ENCODE peak calls at places on chromosomes 16 and 17, in five cellular contexts. V is heart right ventricle; M is tibial artery; S is fibroblast of pulmonary artery; P is activated CD4-positive, alpha-beta T cell treated with anti-CD3 and anti-CD28 coated beads for 24 hours. O is an unnamed sample.
A peak's percentile ranks its signal among the peaks of the same experiment; 100 is the strongest.

GRCh38 chr16:81409016-81409556 is 35.5 kb upstream of the CMIP start:
- DNase-seq in V (no peak), M (no peak), S (no peak), P (no peak), O (no peak)

GRCh38 chr16:50292566-50292948 is 26.2 kb downstream of the ADCY7 start:
- DNase-seq in V (no peak), M (no peak), S (no peak), P (no peak), O (no peak)

GRCh38 chr17:64728041-64728695 is 66.1 kb upstream of the SMURF2 start:
- DNase-seq in V (no peak), M (peak; percentile 34), S (peak; percentile 27), P (no peak), O (no peak)

GRCh38 chr16:78648517-78648916 is 549.1 kb downstream of the WWOX start:
- DNase-seq in V (no peak), M (no peak), S (peak; percentile 3), P (no peak), O (peak; percentile 7)

GRCh38 chr16:73015612-73016487 is 32.1 kb downstream of the ZFHX3 start:
- DNase-seq in V (no peak), M (peak; percentile 56), S (no peak), P (no peak), O (no peak)

GRCh38 chr16:28513484-28514181 is 7.0 kb upstream of the IL27 start:
- DNase-seq in V (no peak), M (no peak), S (no peak), P (no peak), O (no peak)

GRCh38 chr17:48184721-48185120 is 77.2 kb downstream of the SNX11 start:
- DNase-seq in V (no peak), M (no peak), S (no peak), P (no peak), O (no peak)

GRCh38 chr16:85992779-85993178 is 93.8 kb downstream of the IRF8 start:
- DNase-seq in V (no peak), M (no peak), S (no peak), P (no peak), O (no peak)

GRCh38 chr17:77186141-77186604 is 45.4 kb downstream of the SEC14L1 start:
- DNase-seq in V (peak; percentile 27), M (no peak), S (no peak), P (no peak), O (no peak)

GRCh38 chr16:87054154-87054553 is 263.0 kb downstream of the C16orf95 start:
- DNase-seq in V (no peak), M (no peak), S (no peak), P (no peak), O (no peak)

GRCh38 chr17:7651959-7652658 is 1.4 kb downstream of the ATP1B2 start:
- DNase-seq in V (no peak), M (no peak), S (no peak), P (no peak), O (no peak)

GRCh38 chr17:50632637-50633036 is 2.0 kb upstream of the ABCC3 start:
- DNase-seq in V (no peak), M (no peak), S (no peak), P (no peak), O (no peak)

GRCh38 chr16:4323845-4324478 is 8.1 kb downstream of the GLIS2 start:
- DNase-seq in V (peak; percentile 70), M (peak; percentile 88), S (peak; percentile 65), P (no peak), O (peak; percentile 59)

GRCh38 chr17:83109793-83110645 is 30.6 kb downstream of the METRNL start:
- DNase-seq in V (peak; percentile 82), M (peak; percentile 98), S (peak; percentile 98), P (no peak), O (peak; percentile 95)

GRCh38 chr16:456891-457483 is 31.5 kb downstream of the RAB11FIP3 start:
- DNase-seq in V (no peak), M (no peak), S (peak; percentile 64), P (no peak), O (peak; percentile 37)

GRCh38 chr16:64426131-64426666 is 695.7 kb downstream of the CDH11 start:
- DNase-seq in V (no peak), M (no peak), S (no peak), P (no peak), O (no peak)

GRCh38 chr17:33506889-33507650 is 214.0 kb upstream of the ASIC2 start:
- DNase-seq in V (no peak), M (no peak), S (peak; percentile 42), P (no peak), O (peak; percentile 15)

GRCh38 chr16:19744670-19745069 is 26.6 kb downstream of the IQCK start:
- DNase-seq in V (no peak), M (no peak), S (no peak), P (no peak), O (no peak)

GRCh38 chr17:78394209-78394608 is 15.8 kb downstream of the PGS1 start:
- DNase-seq in V (no peak), M (no peak), S (no peak), P (no peak), O (no peak)

GRCh38 chr17:19270951-19271611 is 33.9 kb downstream of the EPN2 start:
- DNase-seq in V (peak; percentile 50), M (no peak), S (no peak), P (no peak), O (no peak)

GRCh38 chr17:39739885-39740356 is 2.2 kb downstream of the GRB7 start:
- DNase-seq in V (no peak), M (no peak), S (no peak), P (no peak), O (no peak)

GRCh38 chr17:42667088-42667951 is 8.2 kb downstream of the TUBG2 start:
- DNase-seq in V (no peak), M (peak; percentile 87), S (peak; percentile 76), P (no peak), O (peak; percentile 89)

GRCh38 chr17:1154704-1155103 is 25.1 kb downstream of the ABR start:
- DNase-seq in V (peak; percentile 46), M (peak; percentile 81), S (no peak), P (no peak), O (no peak)

GRCh38 chr17:47686276-47686635 is 7.7 kb upstream of the TBKBP1 start:
- DNase-seq in V (no peak), M (no peak), S (no peak), P (no peak), O (peak; percentile 71)

GRCh38 chr17:77441130-77441920 is 300.6 kb downstream of the SEC14L1 start:
- DNase-seq in V (no peak), M (no peak), S (no peak), P (no peak), O (no peak)

GRCh38 chr16:58271589-58271988 is 23.2 kb downstream of the PRSS54 start:
- DNase-seq in V (no peak), M (no peak), S (no peak), P (no peak), O (no peak)

GRCh38 chr17:17077861-17078732 is 35.8 kb downstream of the MPRIP start:
- DNase-seq in V (no peak), M (peak; percentile 19), S (no peak), P (no peak), O (no peak)

GRCh38 chr16:85387171-85387507 is 226.0 kb upstream of the GSE1 start:
- DNase-seq in V (peak; percentile 5), M (peak; percentile 53), S (no peak), P (no peak), O (no peak)

GRCh38 chr17:78127888-78128615 is 503 bp downstream of the TMC6 start:
- DNase-seq in V (peak; percentile 43), M (no peak), S (no peak), P (no peak), O (no peak)

GRCh38 chr17:80594666-80595269 is 50.1 kb downstream of the RPTOR start:
- DNase-seq in V (no peak), M (no peak), S (no peak), P (no peak), O (peak; percentile 27)

GRCh38 chr17:41654134-41654907 is 29.9 kb upstream of the KRT17 start:
- DNase-seq in V (no peak), M (no peak), S (no peak), P (no peak), O (no peak)

GRCh38 chr16:69929480-69929879 is 21.7 kb upstream of the CLEC18A start:
- DNase-seq in V (no peak), M (no peak), S (no peak), P (no peak), O (no peak)

GRCh38 chr16:88760424-88761142 is 24.4 kb downstream of the PIEZO1 start:
- DNase-seq in V (no peak), M (no peak), S (no peak), P (no peak), O (no peak)

GRCh38 chr17:27566673-27567562 is 64.1 kb upstream of the LGALS9 start:
- DNase-seq in V (no peak), M (no peak), S (peak; percentile 59), P (no peak), O (no peak)

GRCh38 chr17:77404812-77405581 is 264.2 kb downstream of the SEC14L1 start:
- DNase-seq in V (no peak), M (no peak), S (peak; percentile 69), P (peak; percentile 68), O (peak; percentile 79)

GRCh38 chr16:87297918-87298631 is 19.1 kb downstream of the C16orf95 start:
- DNase-seq in V (no peak), M (no peak), S (peak; percentile 33), P (no peak), O (peak; percentile 21)

GRCh38 chr16:55944377-55944802 is 69.2 kb upstream of the CES5A start:
- DNase-seq in V (peak; percentile 59), M (peak; percentile 83), S (peak; percentile 81), P (peak; percentile 30), O (peak; percentile 63)

GRCh38 chr16:54875443-54875842 is 55.2 kb upstream of the IRX5 start:
- DNase-seq in V (no peak), M (no peak), S (no peak), P (no peak), O (no peak)

GRCh38 chr17:79218175-79218824 is 143.7 kb downstream of the ENGASE start:
- DNase-seq in V (no peak), M (no peak), S (no peak), P (no peak), O (no peak)